ENCODE peak calls at places on chromosome 10, in eight cellular contexts. E, X, L, S, D, O, I and Z are unnamed samples.

GRCh38 chr10:529831-530230 is 159.6 kb downstream of the DIP2C start:
- DNase-seq in E (no peak), X (no peak), L (no peak), S (no peak), D (no peak), O (no peak), I (no peak), Z (no peak)

GRCh38 chr10:2701802-2702201 is 365.5 kb upstream of the PFKP start:
- DNase-seq in E (no peak), X (no peak), L (no peak), S (no peak), D (no peak), O (no peak), I (no peak), Z (no peak)

GRCh38 chr10:110774069-110775021 is 97.4 kb upstream of the PDCD4 start:
- DNase-seq in E (peak; percentile 38), X (peak; percentile 96), L (peak; percentile 70), S (no peak), D (peak; percentile 76), O (no peak), I (peak; percentile 26), Z (no peak)

GRCh38 chr10:13727574-13727973 is 140.8 kb downstream of the PRPF18 start:
- DNase-seq in E (no peak), X (no peak), L (no peak), S (no peak), D (no peak), O (no peak), I (no peak), Z (no peak)

GRCh38 chr10:127880557-127880956 is 12.2 kb downstream of the CLRN3 start:
- DNase-seq in E (no peak), X (peak; percentile 9), L (no peak), S (no peak), D (no peak), O (no peak), I (no peak), Z (no peak)

GRCh38 chr10:52353960-52354394 is 39.9 kb downstream of the DKK1 start:
- DNase-seq in E (no peak), X (no peak), L (peak; percentile 73), S (no peak), D (no peak), O (no peak), I (peak; percentile 23), Z (no peak)

GRCh38 chr10:97590082-97590747 is 694 bp downstream of the C10orf62 start:
- DNase-seq in E (no peak), X (peak; percentile 15), L (no peak), S (no peak), D (no peak), O (no peak), I (no peak), Z (no peak)

GRCh38 chr10:119412831-119413737 is 129.4 kb downstream of the RGS10 start:
- DNase-seq in E (no peak), X (no peak), L (peak; percentile 72), S (peak; percentile 57), D (no peak), O (no peak), I (peak; percentile 28), Z (no peak)

GRCh38 chr10:46559231-46559671 is 2.8 kb upstream of the GPRIN2 start:
- DNase-seq in E (no peak), X (no peak), L (no peak), S (no peak), D (no peak), O (no peak), I (no peak), Z (no peak)

GRCh38 chr10:5968037-5968680 is 9.2 kb downstream of the IL15RA start:
- DNase-seq in E (no peak), X (no peak), L (no peak), S (no peak), D (no peak), O (no peak), I (no peak), Z (no peak)

GRCh38 chr10:102997998-102998397 is 79.9 kb downstream of the CNNM2 start:
- DNase-seq in E (peak; percentile 17), X (peak; percentile 49), L (no peak), S (no peak), D (no peak), O (no peak), I (no peak), Z (no peak)

GRCh38 chr10:60629332-60629731 is 148.9 kb upstream of the CDK1 start:
- DNase-seq in E (no peak), X (no peak), L (no peak), S (no peak), D (no peak), O (no peak), I (no peak), Z (no peak)